ENCODE peak calls at places on chromosomes 16 and 17, in nine cellular contexts. One of them, this sample, is unnamed. For H3K4me1, the result is how much of the 10 kb centered on the place peaks cover.

GRCh38 chr16:53456625-53457024 is 22.4 kb downstream of the RBL2 start:
- DNase-seq in cardiac muscle cell: no peak
- DNase-seq in GM23248: no peak
- DNase-seq in heart right ventricle: no peak
- DNase-seq in A549: no peak
- DNase-seq in heart left ventricle: no peak
- DNase-seq in upper lobe of right lung: no peak
- DNase-seq in ovary: no peak
- DNase-seq in colonic mucosa: no peak
- DNase-seq in this sample: no peak

GRCh38 chr16:5882087-5882661 is 784.6 kb upstream of the EEF2KMT start:
- DNase-seq in cardiac muscle cell: no peak
- DNase-seq in GM23248: no peak
- DNase-seq in heart right ventricle: no peak
- DNase-seq in A549: no peak
- DNase-seq in heart left ventricle: no peak
- DNase-seq in upper lobe of right lung: no peak
- DNase-seq in ovary: no peak
- DNase-seq in colonic mucosa: no peak
- DNase-seq in this sample: no peak

GRCh38 chr16:84735846-84736586 is 36.2 kb downstream of the USP10 start:
- DNase-seq in cardiac muscle cell: no peak
- DNase-seq in GM23248: no peak
- DNase-seq in heart right ventricle: peak
- DNase-seq in A549: no peak
- DNase-seq in heart left ventricle: peak
- DNase-seq in upper lobe of right lung: no peak
- DNase-seq in ovary: no peak
- DNase-seq in colonic mucosa: peak
- DNase-seq in this sample: no peak

GRCh38 chr17:34581446-34582184 is 2.2 kb downstream of the TMEM132E start:
- DNase-seq in cardiac muscle cell: peak
- DNase-seq in GM23248: peak
- DNase-seq in heart right ventricle: no peak
- DNase-seq in A549: no peak
- DNase-seq in heart left ventricle: no peak
- DNase-seq in upper lobe of right lung: peak
- DNase-seq in ovary: peak
- DNase-seq in colonic mucosa: no peak
- DNase-seq in this sample: no peak

GRCh38 chr16:12600116-12600515 is 203.6 kb downstream of the CPPED1 start:
- DNase-seq in cardiac muscle cell: no peak
- DNase-seq in GM23248: no peak
- DNase-seq in heart right ventricle: no peak
- DNase-seq in A549: no peak
- DNase-seq in heart left ventricle: no peak
- DNase-seq in upper lobe of right lung: no peak
- DNase-seq in ovary: no peak
- DNase-seq in colonic mucosa: no peak
- DNase-seq in this sample: no peak

GRCh38 chr16:20995711-20996110 is 95.1 kb downstream of the LYRM1 start:
- DNase-seq in cardiac muscle cell: no peak
- DNase-seq in GM23248: no peak
- DNase-seq in heart right ventricle: no peak
- DNase-seq in A549: no peak
- DNase-seq in heart left ventricle: no peak
- DNase-seq in upper lobe of right lung: no peak
- DNase-seq in ovary: no peak
- DNase-seq in colonic mucosa: no peak
- DNase-seq in this sample: no peak

GRCh38 chr17:70321388-70321787 is 152.1 kb downstream of the KCNJ2 start:
- DNase-seq in cardiac muscle cell: no peak
- DNase-seq in GM23248: no peak
- DNase-seq in heart right ventricle: no peak
- DNase-seq in A549: no peak
- DNase-seq in heart left ventricle: no peak
- DNase-seq in upper lobe of right lung: no peak
- DNase-seq in ovary: no peak
- DNase-seq in colonic mucosa: no peak
- DNase-seq in this sample: no peak

GRCh38 chr17:51257150-51258081 is 2.4 kb downstream of the MBTD1 start:
- DNase-seq in cardiac muscle cell: no peak
- DNase-seq in GM23248: peak
- DNase-seq in heart right ventricle: no peak
- DNase-seq in A549: no peak
- DNase-seq in heart left ventricle: no peak
- DNase-seq in upper lobe of right lung: no peak
- DNase-seq in ovary: no peak
- DNase-seq in colonic mucosa: no peak
- DNase-seq in this sample: no peak

DNA sequence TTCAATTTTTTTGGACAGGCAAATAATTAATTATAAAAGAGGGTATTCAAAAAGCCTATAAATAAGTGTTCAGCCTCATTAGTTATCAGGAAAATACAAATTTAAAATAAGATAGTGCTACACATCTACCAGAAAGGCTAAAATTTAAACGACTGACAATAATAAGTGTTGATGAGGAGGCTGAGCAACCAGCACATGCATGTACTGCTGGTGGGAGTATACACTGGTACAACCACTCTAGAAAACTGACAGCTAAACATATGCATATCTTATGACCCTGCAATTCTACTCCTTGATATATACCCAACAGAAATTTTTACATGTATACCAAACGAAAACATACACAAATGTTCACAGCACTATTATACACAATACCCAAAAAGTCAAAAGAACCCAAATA is 27.1 kb downstream of the XPO6 start:
- DNase-seq in cardiac muscle cell: no peak
- DNase-seq in GM23248: no peak
- DNase-seq in heart right ventricle: no peak
- DNase-seq in A549: no peak
- DNase-seq in heart left ventricle: no peak
- DNase-seq in upper lobe of right lung: no peak
- DNase-seq in ovary: no peak
- DNase-seq in colonic mucosa: no peak
- DNase-seq in this sample: no peak
- H3K27ac ChIP-seq in cardiac muscle cell: no peak
- H3K27ac ChIP-seq in GM23248: no peak
- H3K27ac ChIP-seq in heart right ventricle: no peak
- H3K27ac ChIP-seq in A549: no peak
- H3K27ac ChIP-seq in heart left ventricle: no peak
- H3K27ac ChIP-seq in upper lobe of right lung: no peak
- H3K27ac ChIP-seq in ovary: no peak
- H3K27ac ChIP-seq in colonic mucosa: no peak
- H3K27ac ChIP-seq in this sample: no peak

GRCh38 chr16:75235721-75236193 is 15.7 kb downstream of the BCAR1 start:
- DNase-seq in cardiac muscle cell: no peak
- DNase-seq in GM23248: no peak
- DNase-seq in heart right ventricle: peak
- DNase-seq in A549: no peak
- DNase-seq in heart left ventricle: peak
- DNase-seq in upper lobe of right lung: no peak
- DNase-seq in ovary: no peak
- DNase-seq in colonic mucosa: peak
- DNase-seq in this sample: no peak

GRCh38 chr16:75233611-75233938 is 14.8 kb downstream of the CTRB1 start:
- DNase-seq in cardiac muscle cell: no peak
- DNase-seq in GM23248: no peak
- DNase-seq in heart right ventricle: no peak
- DNase-seq in A549: no peak
- DNase-seq in heart left ventricle: no peak
- DNase-seq in upper lobe of right lung: no peak
- DNase-seq in ovary: no peak
- DNase-seq in colonic mucosa: no peak
- DNase-seq in this sample: no peak

GRCh38 chr16:75236736-75237397 is 14.6 kb downstream of the BCAR1 start:
- DNase-seq in cardiac muscle cell: no peak
- DNase-seq in GM23248: no peak
- DNase-seq in heart right ventricle: no peak
- DNase-seq in A549: no peak
- DNase-seq in heart left ventricle: no peak
- DNase-seq in upper lobe of right lung: peak
- DNase-seq in ovary: peak
- DNase-seq in colonic mucosa: no peak
- DNase-seq in this sample: no peak

GRCh38 chr16:75236232-75236631 is 15.2 kb downstream of the BCAR1 start:
- DNase-seq in cardiac muscle cell: no peak
- DNase-seq in GM23248: no peak
- DNase-seq in heart right ventricle: no peak
- DNase-seq in A549: no peak
- DNase-seq in heart left ventricle: no peak
- DNase-seq in upper lobe of right lung: peak
- DNase-seq in ovary: no peak
- DNase-seq in colonic mucosa: no peak
- DNase-seq in this sample: no peak

GRCh38 chr16:75234856-75235696 is 16.3 kb downstream of the CTRB1 start:
- DNase-seq in cardiac muscle cell: no peak
- DNase-seq in GM23248: no peak
- DNase-seq in heart right ventricle: no peak
- DNase-seq in A549: no peak
- DNase-seq in heart left ventricle: peak
- DNase-seq in upper lobe of right lung: peak
- DNase-seq in ovary: peak
- DNase-seq in colonic mucosa: peak
- DNase-seq in this sample: no peak
- H3K4me1 ChIP-seq in cardiac muscle cell: under half
- H3K4me1 ChIP-seq in GM23248: under half
- H3K4me1 ChIP-seq in heart right ventricle: half or more
- H3K4me1 ChIP-seq in A549: under half
- H3K4me1 ChIP-seq in heart left ventricle: half or more
- H3K4me1 ChIP-seq in upper lobe of right lung: under half
- H3K4me1 ChIP-seq in ovary: under half
- H3K4me1 ChIP-seq in colonic mucosa: under half
- H3K4me1 ChIP-seq in this sample: under half

GRCh38 chr17:61808442-61808841 is 54.9 kb downstream of the BRIP1 start:
- DNase-seq in cardiac muscle cell: no peak
- DNase-seq in GM23248: no peak
- DNase-seq in heart right ventricle: no peak
- DNase-seq in A549: no peak
- DNase-seq in heart left ventricle: no peak
- DNase-seq in upper lobe of right lung: no peak
- DNase-seq in ovary: no peak
- DNase-seq in colonic mucosa: no peak
- DNase-seq in this sample: no peak

GRCh38 chr17:61803796-61804195 is 59.5 kb downstream of the BRIP1 start:
- DNase-seq in cardiac muscle cell: no peak
- DNase-seq in GM23248: no peak
- DNase-seq in heart right ventricle: no peak
- DNase-seq in A549: no peak
- DNase-seq in heart left ventricle: no peak
- DNase-seq in upper lobe of right lung: no peak
- DNase-seq in ovary: no peak
- DNase-seq in colonic mucosa: no peak
- DNase-seq in this sample: no peak

GRCh38 chr17:61805399-61805798 is 57.9 kb downstream of the BRIP1 start:
- DNase-seq in cardiac muscle cell: no peak
- DNase-seq in GM23248: peak
- DNase-seq in heart right ventricle: no peak
- DNase-seq in A549: no peak
- DNase-seq in heart left ventricle: no peak
- DNase-seq in upper lobe of right lung: no peak
- DNase-seq in ovary: no peak
- DNase-seq in colonic mucosa: no peak
- DNase-seq in this sample: no peak

GRCh38 chr17:61806941-61807340 is 56.4 kb downstream of the BRIP1 start:
- DNase-seq in cardiac muscle cell: no peak
- DNase-seq in GM23248: peak
- DNase-seq in heart right ventricle: no peak
- DNase-seq in A549: no peak
- DNase-seq in heart left ventricle: no peak
- DNase-seq in upper lobe of right lung: no peak
- DNase-seq in ovary: no peak
- DNase-seq in colonic mucosa: no peak
- DNase-seq in this sample: no peak

DNA sequence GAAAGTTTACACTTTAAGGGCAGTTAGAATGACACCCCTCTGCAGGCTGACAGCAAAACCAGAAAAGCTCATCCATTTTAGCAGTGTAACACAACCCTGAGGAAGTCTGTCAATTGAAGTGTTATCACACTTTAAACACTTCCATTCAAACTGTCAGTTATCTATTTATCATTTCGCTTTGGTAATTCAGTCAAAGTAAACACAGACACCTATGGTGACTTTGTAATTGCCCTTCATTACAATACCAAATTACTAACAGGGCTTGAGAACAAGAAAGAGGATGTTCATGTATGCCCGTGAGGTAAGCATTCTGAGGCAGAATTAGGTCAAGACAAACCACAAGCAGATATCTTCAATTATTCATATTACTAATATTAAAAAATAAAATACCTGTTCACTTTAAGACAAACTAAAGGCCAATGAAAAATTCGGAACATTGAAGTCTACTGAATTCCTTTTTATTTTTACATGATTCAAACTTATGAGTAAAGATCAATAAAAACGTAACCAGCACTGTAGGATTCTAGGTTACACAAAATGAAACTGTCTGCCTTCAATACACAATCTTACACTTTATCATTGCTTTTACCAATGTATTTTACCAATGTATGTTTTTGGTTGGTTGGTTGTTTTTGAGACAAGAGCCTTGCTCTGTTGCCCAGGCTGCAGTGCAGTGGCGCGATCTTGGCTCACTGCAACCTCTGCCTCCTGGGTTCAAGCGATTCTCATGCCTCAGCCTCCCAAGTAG is 57.1 kb downstream of the BRIP1 start:
- DNase-seq in cardiac muscle cell: no peak
- DNase-seq in GM23248: no peak
- DNase-seq in heart right ventricle: no peak
- DNase-seq in A549: no peak
- DNase-seq in heart left ventricle: no peak
- DNase-seq in upper lobe of right lung: no peak
- DNase-seq in ovary: no peak
- DNase-seq in colonic mucosa: no peak
- DNase-seq in this sample: no peak
- H3K27ac ChIP-seq in cardiac muscle cell: no peak
- H3K27ac ChIP-seq in GM23248: peak
- H3K27ac ChIP-seq in heart right ventricle: no peak
- H3K27ac ChIP-seq in A549: no peak
- H3K27ac ChIP-seq in heart left ventricle: no peak
- H3K27ac ChIP-seq in upper lobe of right lung: no peak
- H3K27ac ChIP-seq in ovary: no peak
- H3K27ac ChIP-seq in colonic mucosa: no peak
- H3K27ac ChIP-seq in this sample: no peak

DNA sequence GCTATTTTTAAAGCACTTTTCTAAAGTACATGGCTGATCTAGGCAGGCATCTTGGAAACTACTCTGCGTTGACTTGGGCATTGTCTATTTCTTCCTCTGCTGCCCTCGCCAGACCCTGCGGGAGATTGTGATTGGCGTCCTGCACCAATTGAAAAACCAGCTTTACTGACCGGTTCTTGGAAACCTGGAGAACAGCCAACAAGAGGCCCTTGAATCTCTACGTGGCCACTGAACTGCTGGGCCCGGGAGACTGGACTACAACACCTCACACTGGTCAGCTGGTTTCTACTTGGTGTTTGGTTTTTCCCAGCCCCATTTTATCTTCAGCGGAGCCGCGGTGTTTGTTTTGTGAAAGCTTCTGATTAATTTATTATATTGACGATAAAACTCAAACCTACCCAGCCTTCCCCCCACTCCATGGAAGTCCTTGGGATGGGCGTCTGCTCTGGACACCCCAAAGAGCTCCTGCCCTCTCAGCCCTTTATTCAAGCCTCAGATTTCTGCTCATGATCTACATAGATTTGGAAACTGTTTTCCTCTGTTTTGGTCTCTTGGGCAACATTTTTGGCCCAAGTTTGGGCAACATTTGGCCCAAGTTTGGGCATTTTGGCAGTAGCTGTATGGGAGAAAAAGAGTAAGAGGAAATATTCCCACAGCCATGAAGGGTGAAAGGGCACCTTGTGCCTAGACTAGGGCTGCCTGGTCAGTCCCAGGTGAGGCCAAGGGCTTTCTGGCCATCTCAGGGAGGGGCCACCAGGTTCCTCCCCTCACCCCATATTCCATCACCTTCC is 4.7 kb downstream of the MLX start:
- DNase-seq in cardiac muscle cell: no peak
- DNase-seq in GM23248: no peak
- DNase-seq in heart right ventricle: no peak
- DNase-seq in A549: no peak
- DNase-seq in heart left ventricle: no peak
- DNase-seq in upper lobe of right lung: peak
- DNase-seq in ovary: no peak
- DNase-seq in colonic mucosa: no peak
- DNase-seq in this sample: no peak
- H3K4me1 ChIP-seq in cardiac muscle cell: under half
- H3K4me1 ChIP-seq in GM23248: under half
- H3K4me1 ChIP-seq in heart right ventricle: under half
- H3K4me1 ChIP-seq in A549: under half
- H3K4me1 ChIP-seq in heart left ventricle: under half
- H3K4me1 ChIP-seq in upper lobe of right lung: under half
- H3K4me1 ChIP-seq in ovary: under half
- H3K4me1 ChIP-seq in colonic mucosa: under half
- H3K4me1 ChIP-seq in this sample: under half

This sample was measured in A673.